ENCODE peak calls at places on chromosomes 4 and X, in ten cellular contexts. B is ovary; E is fibroblast of the aortic adventitia; Y is RWPE1; C is right lobe of liver; O is activated CD8-positive, alpha-beta T cell treated with anti-CD3 and anti-CD28 coated beads for 36 hours; D is cardiac muscle cell; M is AG10803; Q is upper lobe of left lung; P is pancreas. F is an unnamed sample.

GRCh38 chr4:185921583-185922555 is 109.9 kb upstream of the SORBS2 start:
- DNase-seq in B (no peak), E (peak), Y (no peak), C (no peak), O (no peak), D (peak), M (peak), Q (no peak), P (no peak), F (no peak)

GRCh38 chrX:53223955-53224859 is 800 bp downstream of the KDM5C start:
- DNase-seq in B (no peak), E (peak), Y (peak), C (peak), O (peak), D (peak), M (peak), Q (no peak), P (peak), F (no peak)

GRCh38 chr4:54958236-54958635 is 167.2 kb downstream of the KDR start:
- DNase-seq in B (no peak), E (no peak), Y (no peak), C (no peak), O (peak), D (peak), M (peak), Q (no peak), P (no peak), F (no peak)

GRCh38 chrX:49792376-49792775 is 36.7 kb upstream of the PAGE4 start:
- DNase-seq in B (no peak), E (no peak), Y (no peak), C (no peak), O (no peak), D (no peak), M (no peak), Q (no peak), P (no peak), F (no peak)

GRCh38 chr4:152073738-152074137 is 312.9 kb upstream of the GATB start:
- DNase-seq in B (no peak), E (peak), Y (no peak), C (no peak), O (no peak), D (no peak), M (peak), Q (peak), P (no peak), F (no peak)

GRCh38 chr4:107034982-107035710 is 967 bp downstream of the DKK2 start:
- DNase-seq in B (peak), E (peak), Y (peak), C (peak), O (peak), D (peak), M (peak), Q (no peak), P (peak), F (no peak)

GRCh38 chrX:149829751-149830191 is 48.0 kb downstream of the MAGEA9 start:
- DNase-seq in B (no peak), E (peak), Y (peak), C (no peak), O (peak), D (no peak), M (peak), Q (no peak), P (no peak), F (no peak)

GRCh38 chr4:112910109-112910736 is 139.2 kb upstream of the ANK2 start:
- DNase-seq in B (no peak), E (peak), Y (no peak), C (no peak), O (no peak), D (peak), M (peak), Q (no peak), P (no peak), F (no peak)

GRCh38 chr4:72631296-72631695 is 62.3 kb upstream of the ADAMTS3 start:
- DNase-seq in B (peak), E (peak), Y (peak), C (no peak), O (no peak), D (no peak), M (peak), Q (no peak), P (no peak), F (no peak)

GRCh38 chr4:150310159-150310895 is 232.1 kb downstream of the DCLK2 start:
- DNase-seq in B (no peak), E (peak), Y (no peak), C (no peak), O (no peak), D (peak), M (peak), Q (no peak), P (no peak), F (no peak)

DNA sequence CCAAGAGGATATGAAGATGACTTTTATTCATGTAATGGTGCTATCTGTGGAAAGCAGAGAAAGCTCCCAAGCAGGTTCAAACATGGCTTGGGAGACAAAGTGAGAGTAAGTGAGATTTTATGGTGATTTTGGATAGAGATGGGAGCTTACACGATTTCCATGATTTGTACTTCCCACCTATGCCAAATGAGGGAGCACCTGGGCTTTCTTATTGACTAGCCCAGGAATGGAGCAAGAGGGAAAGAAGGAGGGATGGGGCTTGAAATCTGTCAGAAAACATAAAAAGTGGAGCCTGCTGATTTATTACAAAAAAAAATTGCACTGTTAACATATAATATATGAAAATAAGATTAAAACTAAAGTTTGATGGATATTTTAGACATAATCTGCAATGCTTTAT is 703.5 kb upstream of the PABPC4L start:
- DNase-seq in B (no peak), E (no peak), Y (no peak), C (no peak), O (no peak), D (no peak), M (no peak), Q (no peak), P (no peak), F (no peak)
- TF ChIP-seq CTCF in B (no peak), E (no peak), Y (no peak), C (no peak), O (no peak), D (no peak), M (no peak), Q (no peak), P (no peak), F (no peak)

GRCh38 chr4:84482564-84483563 is 16.2 kb downstream of the NKX6-1 start:
- DNase-seq in B (no peak), E (no peak), Y (no peak), C (peak), O (peak), D (peak), M (peak), Q (no peak), P (no peak), F (no peak)
- TF ChIP-seq CTCF in B (no peak), E (peak), Y (no peak), C (peak), O (no peak), D (peak), M (peak), Q (no peak), P (no peak), F (no peak)

DNA sequence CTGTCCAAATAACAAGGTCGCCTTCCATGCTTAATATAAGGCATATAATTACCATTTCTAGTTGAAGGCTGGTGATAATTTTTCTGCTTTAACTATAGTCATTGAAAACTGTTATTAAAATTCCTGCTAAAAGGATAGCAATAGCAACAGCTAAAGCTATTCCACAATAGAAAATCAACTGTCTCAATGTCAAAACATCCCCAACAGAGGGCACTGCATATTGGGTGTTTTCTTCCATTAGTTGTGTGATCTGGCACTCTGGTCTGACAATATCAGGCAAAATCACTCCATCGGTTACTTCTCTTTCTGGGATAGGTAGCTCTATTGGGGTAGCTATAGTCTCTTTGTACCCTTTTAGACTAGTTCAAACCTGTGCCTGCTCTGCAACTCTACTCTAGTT is 53.5 kb downstream of the TMPRSS11F start:
- DNase-seq in B (no peak), E (no peak), Y (no peak), C (no peak), O (no peak), D (no peak), M (no peak), Q (no peak), P (no peak), F (no peak)
- TF ChIP-seq CTCF in B (no peak), E (no peak), Y (no peak), C (no peak), O (no peak), D (no peak), M (no peak), Q (no peak), P (no peak), F (no peak)

DNA sequence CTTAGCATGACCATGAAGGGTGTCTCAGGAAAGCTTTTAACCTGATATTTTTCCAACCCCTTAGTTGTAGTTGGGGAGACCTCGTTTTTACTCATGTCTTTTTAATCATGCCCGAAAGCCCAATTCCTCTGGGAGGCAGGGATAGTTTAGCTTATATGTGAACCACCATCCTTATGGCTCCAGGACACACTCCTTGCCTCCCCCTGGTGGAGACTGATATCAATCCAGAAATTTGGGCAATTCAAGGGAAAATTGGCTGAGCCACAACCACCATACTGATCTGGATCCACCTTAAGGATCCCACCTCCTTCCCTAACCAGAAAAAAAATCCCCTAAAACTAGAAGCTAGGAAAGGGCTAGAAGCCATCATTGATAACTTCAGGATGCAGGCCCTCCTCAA is 13.4 kb upstream of the COL25A1 start:
- DNase-seq in B (no peak), E (no peak), Y (no peak), C (no peak), O (no peak), D (no peak), M (no peak), Q (no peak), P (no peak), F (no peak)
- TF ChIP-seq CTCF in B (no peak), E (no peak), Y (no peak), C (no peak), O (no peak), D (no peak), M (peak), Q (no peak), P (no peak), F (no peak)

GRCh38 chrX:55160685-55161552 is 59.2 kb upstream of the PAGE5 start:
- DNase-seq in B (peak), E (peak), Y (peak), C (peak), O (peak), D (peak), M (peak), Q (peak), P (peak), F (peak)
- TF ChIP-seq CTCF in B (no peak), E (peak), Y (peak), C (peak), O (peak), D (peak), M (peak), Q (peak), P (peak), F (peak)

DNA sequence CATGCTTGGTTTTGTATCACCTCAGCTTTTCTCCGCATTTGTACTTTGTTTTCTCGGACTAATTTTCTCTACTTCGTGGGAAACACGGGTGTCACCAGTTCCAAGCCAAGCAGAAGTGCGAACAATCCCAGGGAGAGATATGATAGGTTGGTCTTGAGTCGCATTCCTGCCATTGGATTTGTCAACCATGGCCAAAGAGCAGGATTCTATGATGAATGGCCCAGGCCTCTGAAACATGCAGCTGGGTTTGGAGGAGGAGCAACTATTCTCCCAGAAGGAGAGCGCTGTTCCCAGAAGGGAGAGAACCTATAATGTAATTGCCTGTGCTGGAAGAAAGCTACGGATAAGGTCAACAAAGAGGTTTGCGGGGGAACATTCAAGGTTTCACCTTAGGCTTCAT is 10.3 kb upstream of the FGFBP1 start:
- DNase-seq in B (no peak), E (no peak), Y (no peak), C (no peak), O (no peak), D (no peak), M (no peak), Q (no peak), P (no peak), F (no peak)
- TF ChIP-seq CTCF in B (no peak), E (no peak), Y (no peak), C (no peak), O (no peak), D (no peak), M (no peak), Q (no peak), P (no peak), F (no peak)

GRCh38 chrX:138294951-138295350 is 416.6 kb downstream of the FGF13 start:
- DNase-seq in B (no peak), E (no peak), Y (no peak), C (no peak), O (no peak), D (no peak), M (no peak), Q (no peak), P (no peak), F (no peak)

DNA sequence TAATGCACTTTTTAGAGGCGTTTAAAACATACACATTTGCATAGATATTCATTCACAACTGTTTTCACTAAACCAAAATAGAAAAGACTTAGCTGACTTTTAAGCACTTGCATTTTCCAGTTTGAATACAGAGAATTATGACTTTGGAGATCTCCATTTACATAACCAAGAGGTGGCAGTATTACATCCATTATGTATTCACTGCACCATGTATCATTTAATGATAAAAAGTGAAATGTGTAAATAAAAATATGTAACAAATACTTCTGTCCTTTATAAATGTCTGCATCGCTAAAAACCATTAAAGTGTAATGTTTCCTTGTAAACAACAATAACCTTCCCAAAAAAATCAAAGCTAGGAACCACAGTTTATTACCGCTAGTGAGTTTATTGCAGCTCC is 413.2 kb downstream of the FGF13 start:
- DNase-seq in B (no peak), E (no peak), Y (no peak), C (no peak), O (no peak), D (no peak), M (no peak), Q (no peak), P (no peak), F (no peak)
- TF ChIP-seq CTCF in B (no peak), E (no peak), Y (no peak), C (peak), O (no peak), D (no peak), M (no peak), Q (no peak), P (no peak), F (peak)